ENCODE peak calls at places on chromosomes 12 and 14, in nine cellular contexts. One of them, this sample, is unnamed.
A peak's percentile ranks its signal among the peaks of the same experiment; 100 is the strongest.

GRCh38 chr12:15856097-15856982 is 25.8 kb upstream of the STRAP start:
- DNase-seq in endodermal cell: peak; percentile 78
- DNase-seq in HFFc6: peak; percentile 62
- DNase-seq in H1: no peak
- DNase-seq in IMR-90: peak; percentile 76
- DNase-seq in CD4-positive, alpha-beta T cell: no peak
- DNase-seq in dorsolateral prefrontal cortex: no peak
- DNase-seq in D721Med: no peak
- DNase-seq in lung: peak; percentile 54
- DNase-seq in this sample: peak; percentile 70

GRCh38 chr12:89384050-89384749 is 31.9 kb upstream of the DUSP6 start:
- DNase-seq in endodermal cell: peak; percentile 85
- DNase-seq in HFFc6: peak; percentile 77
- DNase-seq in H1: peak; percentile 15
- DNase-seq in IMR-90: peak; percentile 92
- DNase-seq in CD4-positive, alpha-beta T cell: no peak
- DNase-seq in dorsolateral prefrontal cortex: peak; percentile 78
- DNase-seq in D721Med: no peak
- DNase-seq in lung: peak; percentile 42
- DNase-seq in this sample: peak; percentile 43

GRCh38 chr12:46264057-46264456 is 4.8 kb downstream of the SLC38A1 start:
- DNase-seq in endodermal cell: no peak
- DNase-seq in HFFc6: peak; percentile 61
- DNase-seq in H1: no peak
- DNase-seq in IMR-90: peak; percentile 73
- DNase-seq in CD4-positive, alpha-beta T cell: no peak
- DNase-seq in dorsolateral prefrontal cortex: no peak
- DNase-seq in D721Med: no peak
- DNase-seq in lung: no peak
- DNase-seq in this sample: no peak

GRCh38 chr14:68404652-68405183 is 388.1 kb downstream of the ZFP36L1 start:
- DNase-seq in endodermal cell: no peak
- DNase-seq in HFFc6: no peak
- DNase-seq in H1: no peak
- DNase-seq in IMR-90: peak; percentile 37
- DNase-seq in CD4-positive, alpha-beta T cell: no peak
- DNase-seq in dorsolateral prefrontal cortex: no peak
- DNase-seq in D721Med: no peak
- DNase-seq in lung: no peak
- DNase-seq in this sample: no peak

GRCh38 chr12:608413-608812 is 54.8 kb downstream of the NINJ2 start:
- DNase-seq in endodermal cell: peak; percentile 39
- DNase-seq in HFFc6: no peak
- DNase-seq in H1: no peak
- DNase-seq in IMR-90: no peak
- DNase-seq in CD4-positive, alpha-beta T cell: no peak
- DNase-seq in dorsolateral prefrontal cortex: no peak
- DNase-seq in D721Med: no peak
- DNase-seq in lung: no peak
- DNase-seq in this sample: no peak

GRCh38 chr12:109782322-109782695 is 50.9 kb downstream of the TRPV4 start:
- DNase-seq in endodermal cell: no peak
- DNase-seq in HFFc6: no peak
- DNase-seq in H1: no peak
- DNase-seq in IMR-90: no peak
- DNase-seq in CD4-positive, alpha-beta T cell: no peak
- DNase-seq in dorsolateral prefrontal cortex: no peak
- DNase-seq in D721Med: no peak
- DNase-seq in lung: no peak
- DNase-seq in this sample: no peak

GRCh38 chr14:78232666-78233065 is 62.5 kb downstream of the NRXN3 start:
- DNase-seq in endodermal cell: no peak
- DNase-seq in HFFc6: no peak
- DNase-seq in H1: no peak
- DNase-seq in IMR-90: no peak
- DNase-seq in CD4-positive, alpha-beta T cell: no peak
- DNase-seq in dorsolateral prefrontal cortex: no peak
- DNase-seq in D721Med: no peak
- DNase-seq in lung: no peak
- DNase-seq in this sample: no peak

GRCh38 chr14:101118746-101119610 is 215.5 kb upstream of the RTL1 start:
- DNase-seq in endodermal cell: peak; percentile 26
- DNase-seq in HFFc6: no peak
- DNase-seq in H1: no peak
- DNase-seq in IMR-90: no peak
- DNase-seq in CD4-positive, alpha-beta T cell: no peak
- DNase-seq in dorsolateral prefrontal cortex: peak; percentile 17
- DNase-seq in D721Med: no peak
- DNase-seq in lung: peak; percentile 28
- DNase-seq in this sample: no peak

GRCh38 chr14:23376477-23377200 is at the start of gene CMTM5:
- DNase-seq in endodermal cell: peak; percentile 70
- DNase-seq in HFFc6: no peak
- DNase-seq in H1: no peak
- DNase-seq in IMR-90: no peak
- DNase-seq in CD4-positive, alpha-beta T cell: no peak
- DNase-seq in dorsolateral prefrontal cortex: peak; percentile 95
- DNase-seq in D721Med: no peak
- DNase-seq in lung: no peak
- DNase-seq in this sample: no peak

GRCh38 chr12:72281145-72281544 is 9.0 kb downstream of the TRHDE start:
- DNase-seq in endodermal cell: no peak
- DNase-seq in HFFc6: peak; percentile 83
- DNase-seq in H1: no peak
- DNase-seq in IMR-90: peak; percentile 86
- DNase-seq in CD4-positive, alpha-beta T cell: no peak
- DNase-seq in dorsolateral prefrontal cortex: no peak
- DNase-seq in D721Med: no peak
- DNase-seq in lung: no peak
- DNase-seq in this sample: no peak

GRCh38 chr12:6698352-6699046 is 2.1 kb downstream of the PIANP start:
- DNase-seq in endodermal cell: no peak
- DNase-seq in HFFc6: no peak
- DNase-seq in H1: no peak
- DNase-seq in IMR-90: no peak
- DNase-seq in CD4-positive, alpha-beta T cell: no peak
- DNase-seq in dorsolateral prefrontal cortex: no peak
- DNase-seq in D721Med: no peak
- DNase-seq in lung: no peak
- DNase-seq in this sample: no peak

GRCh38 chr12:75892779-75893408 is 138.7 kb downstream of the PHLDA1 start:
- DNase-seq in endodermal cell: peak; percentile 92
- DNase-seq in HFFc6: peak; percentile 45
- DNase-seq in H1: no peak
- DNase-seq in IMR-90: peak; percentile 85
- DNase-seq in CD4-positive, alpha-beta T cell: no peak
- DNase-seq in dorsolateral prefrontal cortex: no peak
- DNase-seq in D721Med: no peak
- DNase-seq in lung: no peak
- DNase-seq in this sample: peak; percentile 30

GRCh38 chr12:58919271-58920101 is 818 bp downstream of the LRIG3 start:
- DNase-seq in endodermal cell: peak; percentile 70
- DNase-seq in HFFc6: no peak
- DNase-seq in H1: no peak
- DNase-seq in IMR-90: peak; percentile 58
- DNase-seq in CD4-positive, alpha-beta T cell: no peak
- DNase-seq in dorsolateral prefrontal cortex: peak; percentile 38
- DNase-seq in D721Med: no peak
- DNase-seq in lung: peak; percentile 44
- DNase-seq in this sample: no peak

GRCh38 chr12:58917699-58918334 is 2.5 kb downstream of the LRIG3 start:
- DNase-seq in endodermal cell: no peak
- DNase-seq in HFFc6: no peak
- DNase-seq in H1: no peak
- DNase-seq in IMR-90: no peak
- DNase-seq in CD4-positive, alpha-beta T cell: no peak
- DNase-seq in dorsolateral prefrontal cortex: no peak
- DNase-seq in D721Med: no peak
- DNase-seq in lung: no peak
- DNase-seq in this sample: no peak

GRCh38 chr12:58920956-58921861 is 905 bp upstream of the LRIG3 start:
- DNase-seq in endodermal cell: no peak
- DNase-seq in HFFc6: no peak
- DNase-seq in H1: no peak
- DNase-seq in IMR-90: no peak
- DNase-seq in CD4-positive, alpha-beta T cell: no peak
- DNase-seq in dorsolateral prefrontal cortex: no peak
- DNase-seq in D721Med: no peak
- DNase-seq in lung: no peak
- DNase-seq in this sample: peak; percentile 53

GRCh38 chr12:58918475-58918874 is 1.8 kb downstream of the LRIG3 start:
- DNase-seq in endodermal cell: no peak
- DNase-seq in HFFc6: no peak
- DNase-seq in H1: no peak
- DNase-seq in IMR-90: peak; percentile 15
- DNase-seq in CD4-positive, alpha-beta T cell: no peak
- DNase-seq in dorsolateral prefrontal cortex: no peak
- DNase-seq in D721Med: no peak
- DNase-seq in lung: no peak
- DNase-seq in this sample: no peak

GRCh38 chr12:58920102-58920955 is at the start of gene LRIG3:
- DNase-seq in endodermal cell: peak; percentile 96
- DNase-seq in HFFc6: peak; percentile 80
- DNase-seq in H1: no peak
- DNase-seq in IMR-90: peak; percentile 89
- DNase-seq in CD4-positive, alpha-beta T cell: no peak
- DNase-seq in dorsolateral prefrontal cortex: peak; percentile 78
- DNase-seq in D721Med: no peak
- DNase-seq in lung: peak; percentile 89
- DNase-seq in this sample: peak; percentile 96
- TF ChIP-seq CTCF in endodermal cell: peak; percentile 68
- TF ChIP-seq CTCF in HFFc6: peak; percentile 45
- TF ChIP-seq CTCF in H1: no peak
- TF ChIP-seq CTCF in IMR-90: peak; percentile 1
- TF ChIP-seq CTCF in CD4-positive, alpha-beta T cell: no peak
- TF ChIP-seq CTCF in dorsolateral prefrontal cortex: peak; percentile 30
- TF ChIP-seq CTCF in D721Med: no peak
- TF ChIP-seq CTCF in lung: no peak
- TF ChIP-seq CTCF in this sample: no peak

DNA sequence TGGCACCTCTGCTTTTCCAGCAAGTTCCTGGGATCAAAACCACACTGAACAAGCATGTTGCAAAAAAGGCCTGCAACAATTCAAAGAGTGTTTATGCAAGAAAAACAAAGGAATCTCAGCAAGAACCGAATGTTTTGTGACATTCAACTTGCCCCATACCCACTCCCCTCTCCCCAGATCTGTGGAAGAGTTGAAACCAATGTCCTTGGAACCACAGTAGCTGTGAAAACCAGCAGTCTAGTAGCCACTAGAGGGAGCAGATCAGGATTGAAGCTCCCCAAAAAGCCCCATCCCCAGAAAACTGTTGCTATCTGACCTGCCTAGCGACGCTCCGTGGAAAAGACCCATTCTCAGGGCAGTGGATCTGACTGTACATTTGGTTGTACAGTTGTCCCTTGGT is 27.1 kb downstream of the PRKAB1 start:
- DNase-seq in endodermal cell: peak; percentile 77
- DNase-seq in HFFc6: no peak
- DNase-seq in H1: no peak
- DNase-seq in IMR-90: no peak
- DNase-seq in CD4-positive, alpha-beta T cell: no peak
- DNase-seq in dorsolateral prefrontal cortex: no peak
- DNase-seq in D721Med: no peak
- DNase-seq in lung: no peak
- DNase-seq in this sample: no peak
- TF ChIP-seq CTCF in endodermal cell: peak; percentile 78
- TF ChIP-seq CTCF in HFFc6: peak; percentile 77
- TF ChIP-seq CTCF in H1: peak; percentile 63
- TF ChIP-seq CTCF in IMR-90: peak; percentile 38
- TF ChIP-seq CTCF in CD4-positive, alpha-beta T cell: peak; percentile 24
- TF ChIP-seq CTCF in dorsolateral prefrontal cortex: peak; percentile 35
- TF ChIP-seq CTCF in D721Med: peak; percentile 39
- TF ChIP-seq CTCF in lung: no peak
- TF ChIP-seq CTCF in this sample: peak; percentile 41

DNA sequence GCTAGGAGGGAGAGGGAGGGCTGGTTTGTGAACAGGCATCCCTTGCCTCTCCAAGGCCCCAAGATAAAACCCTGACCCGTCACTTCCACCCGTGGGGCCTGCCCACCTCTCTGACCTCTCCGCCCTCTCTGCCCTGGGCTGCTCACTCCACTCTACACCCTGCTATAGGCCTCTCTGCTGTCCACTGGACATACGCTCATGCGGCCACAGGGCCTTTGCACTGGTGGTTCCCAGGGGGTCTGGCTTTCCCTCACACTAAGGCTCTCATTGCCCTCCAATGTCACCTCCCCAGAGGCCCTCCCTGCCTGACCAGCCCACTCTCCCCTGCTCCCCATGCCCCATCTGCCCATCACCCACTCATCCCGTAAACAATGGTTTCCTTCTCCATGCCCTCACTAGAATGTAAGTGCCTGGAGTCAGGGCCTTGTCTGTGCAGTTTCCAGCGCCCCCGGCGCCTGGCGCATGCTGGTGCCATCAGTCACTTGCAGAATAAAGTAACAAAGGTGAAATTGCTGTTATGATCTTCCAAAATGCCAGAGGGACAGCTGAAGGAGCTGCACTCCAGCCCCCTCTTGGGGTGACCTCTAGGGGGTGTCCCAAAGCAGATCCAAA is 73.6 kb downstream of the RFLNA start:
- DNase-seq in endodermal cell: no peak
- DNase-seq in HFFc6: no peak
- DNase-seq in H1: no peak
- DNase-seq in IMR-90: no peak
- DNase-seq in CD4-positive, alpha-beta T cell: no peak
- DNase-seq in dorsolateral prefrontal cortex: no peak
- DNase-seq in D721Med: no peak
- DNase-seq in lung: no peak
- DNase-seq in this sample: no peak
- TF ChIP-seq CTCF in endodermal cell: peak; percentile 33
- TF ChIP-seq CTCF in HFFc6: no peak
- TF ChIP-seq CTCF in H1: peak; percentile 17
- TF ChIP-seq CTCF in IMR-90: peak; percentile 10
- TF ChIP-seq CTCF in CD4-positive, alpha-beta T cell: no peak
- TF ChIP-seq CTCF in dorsolateral prefrontal cortex: no peak
- TF ChIP-seq CTCF in D721Med: no peak
- TF ChIP-seq CTCF in lung: no peak
- TF ChIP-seq CTCF in this sample: no peak

DNA sequence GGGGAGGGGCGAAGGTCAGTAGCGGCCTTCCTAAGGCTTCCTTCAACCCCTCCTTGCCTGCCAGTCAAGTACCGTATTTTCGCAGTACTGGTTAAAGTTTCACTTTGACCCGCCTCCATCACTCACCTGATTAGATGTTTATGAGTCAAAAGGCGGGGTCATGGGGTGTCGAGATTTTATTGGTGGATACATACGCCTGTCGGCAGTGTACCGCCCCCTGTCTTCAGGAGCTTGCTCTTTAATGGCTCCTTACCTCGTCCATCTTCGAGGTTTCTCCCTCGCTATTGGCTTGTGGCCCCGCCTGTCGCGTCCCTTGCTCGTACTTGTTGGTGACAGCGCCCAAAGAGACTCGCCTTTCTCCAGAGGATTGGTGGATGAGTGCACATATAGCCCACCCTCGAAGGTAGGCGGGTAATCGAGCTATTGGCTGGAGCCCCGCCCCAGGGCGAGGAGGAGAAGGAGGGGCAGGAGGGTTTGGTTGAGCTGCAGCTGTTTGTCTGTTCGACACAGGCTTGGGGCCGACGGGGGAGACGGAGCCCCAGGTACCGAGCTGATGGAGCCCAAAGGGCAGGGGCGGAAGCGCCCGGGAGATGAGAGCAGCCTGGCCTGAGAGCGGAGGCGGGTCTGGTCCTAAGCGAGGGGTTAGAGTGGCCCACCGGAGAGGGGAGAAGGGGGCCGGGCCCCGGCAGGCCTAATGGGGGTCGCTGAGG is at the start of gene RAB5B:
- DNase-seq in endodermal cell: peak; percentile 100
- DNase-seq in HFFc6: peak; percentile 100
- DNase-seq in H1: peak; percentile 100
- DNase-seq in IMR-90: peak; percentile 100
- DNase-seq in CD4-positive, alpha-beta T cell: peak; percentile 92
- DNase-seq in dorsolateral prefrontal cortex: peak; percentile 100
- DNase-seq in D721Med: peak; percentile 90
- DNase-seq in lung: peak; percentile 100
- DNase-seq in this sample: peak; percentile 99
- TF ChIP-seq CTCF in endodermal cell: no peak
- TF ChIP-seq CTCF in HFFc6: peak; percentile 80
- TF ChIP-seq CTCF in H1: no peak
- TF ChIP-seq CTCF in IMR-90: no peak
- TF ChIP-seq CTCF in CD4-positive, alpha-beta T cell: no peak
- TF ChIP-seq CTCF in dorsolateral prefrontal cortex: no peak
- TF ChIP-seq CTCF in D721Med: no peak
- TF ChIP-seq CTCF in lung: peak; percentile 5
- TF ChIP-seq CTCF in this sample: peak; percentile 14

This sample was measured in Calu3.